ENCODE peak calls at places on chromosomes 16 and 17, in four cellular contexts. L is H9, E is fibroblast of lung, I is mesenchymal stem cell. M is an unnamed sample.

GRCh38 chr17:77443743-77444260 is 303.0 kb downstream of the SEC14L1 start:
- DNase-seq in L (no peak), I (no peak), E (no peak), M (no peak)

GRCh38 chr16:90020260-90020837 is 1.1 kb upstream of the DBNDD1 start:
- DNase-seq in E (peak), L (no peak), I (no peak), M (no peak)

GRCh38 chr17:56635640-56636039 is 42.1 kb downstream of the NOG start:
- DNase-seq in I (no peak), L (no peak), E (no peak), M (no peak)

GRCh38 chr16:87792205-87792565 is 26.4 kb upstream of the KLHDC4 start:
- DNase-seq in E (no peak), L (no peak), I (no peak), M (no peak)

GRCh38 chr17:59161477-59161876 is 5.9 kb downstream of the PRR11 start:
- DNase-seq in I (no peak), L (no peak), E (no peak), M (no peak)

GRCh38 chr17:48854774-48855476 is 24.1 kb downstream of the CALCOCO2 start:
- DNase-seq in E (no peak), I (no peak), L (no peak), M (no peak)

GRCh38 chr17:80307994-80308671 is 47.5 kb downstream of the RNF213 start:
- DNase-seq in I (no peak), L (no peak), E (no peak), M (no peak)

GRCh38 chr16:26454102-26454501 is 612.6 kb upstream of the C16orf82 start:
- DNase-seq in E (peak), L (no peak), I (no peak), M (no peak)

GRCh38 chr16:566475-567361 is at the start of gene NHLRC4:
- DNase-seq in L (peak), I (peak), E (peak), M (peak)

GRCh38 chr16:86673956-86674453 is 95.7 kb downstream of the FOXL1 start:
- DNase-seq in E (no peak), L (no peak), I (no peak), M (no peak)

DNA sequence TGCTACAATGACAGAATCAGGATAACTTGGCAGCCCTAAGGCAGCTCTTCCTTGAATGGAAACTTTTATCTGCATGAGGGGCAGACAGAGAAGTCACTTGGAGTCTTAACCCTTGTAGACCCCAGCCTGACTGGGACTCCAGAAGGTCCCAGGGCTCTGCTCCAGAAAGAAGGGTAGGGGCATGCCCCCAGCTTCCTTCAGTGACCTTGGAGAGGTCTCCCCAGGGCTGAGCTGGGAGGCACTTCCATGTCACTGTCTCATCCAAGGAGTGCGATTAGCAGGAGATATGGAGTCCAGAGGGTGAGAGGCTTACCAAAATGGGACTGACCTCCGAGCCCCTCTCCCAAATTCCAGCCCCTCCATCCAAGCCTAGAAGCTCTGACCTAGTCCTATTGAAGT is 3.4 kb upstream of the NLRC5 start:
- DNase-seq in E (no peak), L (no peak), I (no peak), M (no peak)
- H2AFZ ChIP-seq in E (peak), L (no peak), I (no peak), M (no peak)

GRCh38 chr17:563646-564045 is 151.0 kb downstream of the VPS53 start:
- DNase-seq in I (no peak), E (no peak), L (no peak), M (no peak)

GRCh38 chr17:564526-564925 is 150.1 kb downstream of the VPS53 start:
- DNase-seq in E (no peak), I (no peak), L (no peak), M (no peak)

GRCh38 chr17:561118-561517 is 153.5 kb downstream of the VPS53 start:
- DNase-seq in I (peak), L (no peak), E (peak), M (no peak)

GRCh38 chr17:562174-562573 is 152.5 kb downstream of the VPS53 start:
- DNase-seq in I (peak), L (no peak), E (no peak), M (no peak)

GRCh38 chr17:565506-565905 is 149.1 kb downstream of the VPS53 start:
- DNase-seq in E (no peak), L (peak), I (no peak), M (no peak)
- H3K27ac ChIP-seq in E (no peak), L (no peak), I (no peak), M (no peak)

GRCh38 chr17:30696234-30696633 is 128.3 kb downstream of the CRLF3 start:
- DNase-seq in I (peak), E (no peak), L (no peak), M (no peak)
- H2AFZ ChIP-seq in I (no peak), E (no peak), L (no peak), M (no peak)

GRCh38 chr17:42313773-42314566 is 25.7 kb downstream of the STAT5A start:
- DNase-seq in L (no peak), I (no peak), E (peak), M (no peak)
- H3K27ac ChIP-seq in L (no peak), I (no peak), E (no peak), M (no peak)

GRCh38 chr16:79436885-79437284 is 163.7 kb downstream of the MAF start:
- DNase-seq in L (no peak), E (no peak), I (no peak), M (no peak)

GRCh38 chr16:79439866-79440265 is 160.7 kb downstream of the MAF start:
- DNase-seq in I (no peak), L (no peak), E (no peak), M (no peak)

GRCh38 chr16:79434771-79435170 is 165.8 kb downstream of the MAF start:
- DNase-seq in I (no peak), L (no peak), E (no peak), M (no peak)

GRCh38 chr16:79434097-79434496 is 166.4 kb downstream of the MAF start:
- DNase-seq in L (no peak), I (no peak), E (no peak), M (no peak)

GRCh38 chr16:79437764-79438728 is 162.5 kb downstream of the MAF start:
- DNase-seq in E (peak), L (peak), I (no peak), M (peak)
- H2AFZ ChIP-seq in E (no peak), L (no peak), I (no peak), M (peak)

DNA sequence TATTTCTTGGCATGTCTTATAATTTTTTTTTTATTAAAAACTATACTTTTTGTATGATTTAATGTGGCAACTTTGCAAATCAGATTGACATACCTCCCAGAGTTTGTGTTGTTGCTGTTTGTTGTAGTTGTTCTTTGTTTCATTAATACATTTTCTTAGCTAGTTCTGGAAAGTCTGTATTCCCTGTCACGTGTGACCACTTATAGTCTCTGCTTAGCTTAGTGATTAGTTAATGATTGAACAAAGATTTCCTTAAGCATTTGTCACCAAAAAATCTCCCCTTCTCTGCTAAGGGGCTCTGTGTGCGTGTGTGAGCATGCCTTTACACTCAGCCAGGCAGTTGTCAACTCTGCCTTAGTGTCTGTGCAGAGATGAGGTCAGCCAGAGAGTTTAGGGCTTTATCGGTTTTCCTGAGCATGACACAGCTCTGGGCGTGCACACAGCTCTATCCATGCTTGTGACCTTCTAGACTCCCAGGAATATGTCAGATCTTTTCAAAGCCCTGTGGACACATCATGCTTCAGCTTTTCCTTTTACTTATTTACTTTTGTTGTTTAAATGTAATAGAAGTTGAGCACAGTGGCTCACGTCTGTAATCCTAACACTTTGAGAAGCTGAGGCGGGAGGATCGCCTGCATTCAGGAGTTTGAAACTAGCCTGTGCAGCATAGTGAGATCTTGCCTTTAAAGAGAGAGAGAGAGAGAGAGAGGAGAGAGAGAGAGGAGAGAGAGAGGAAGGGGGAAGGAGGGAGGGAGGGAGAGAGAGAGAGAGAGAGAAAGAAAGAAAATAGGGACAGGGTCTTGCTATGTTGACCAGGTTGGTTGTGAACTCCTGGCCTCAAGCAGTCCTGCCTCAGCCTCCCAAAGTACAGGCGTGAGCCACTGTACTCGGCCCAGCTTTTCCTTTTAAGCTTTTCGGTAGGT is 21.9 kb downstream of the DNAI2 start:
- DNase-seq in E (peak), I (no peak), L (no peak), M (no peak)
- H3K27ac ChIP-seq in E (no peak), I (no peak), L (no peak), M (no peak)

GRCh38 chr17:63827801-63828221 is 348 bp upstream of the FTSJ3 start:
- DNase-seq in E (no peak), I (no peak), L (no peak), M (no peak)
- H2AFZ ChIP-seq in E (no peak), I (peak), L (no peak), M (no peak)

GRCh38 chr17:2125013-2125535 is 70.2 kb downstream of the HIC1 start:
- DNase-seq in L (no peak), E (peak), I (peak), M (no peak)

GRCh38 chr17:2124391-2124790 is 69.5 kb downstream of the HIC1 start:
- DNase-seq in E (peak), I (peak), L (no peak), M (no peak)

GRCh38 chr17:2122641-2123302 is 67.9 kb downstream of the HIC1 start:
- DNase-seq in E (peak), L (no peak), I (peak), M (peak)

GRCh38 chr17:2120550-2121335 is 65.8 kb downstream of the HIC1 start:
- DNase-seq in L (no peak), E (peak), I (no peak), M (no peak)

GRCh38 chr17:2123467-2124251 is 68.8 kb downstream of the HIC1 start:
- DNase-seq in I (peak), L (no peak), E (peak), M (peak)
- H3K27ac ChIP-seq in I (no peak), L (no peak), E (peak), M (no peak)